ENCODE peak calls at places on chromosome 21, in six cellular contexts. B is choroid plexus epithelial cell, C is GM23338, Q is RWPE2, E is BJ, S is colonic mucosa. G is an unnamed sample.

GRCh38 chr21:39153373-39153772 is 29.9 kb downstream of the PSMG1 start:
- DNase-seq in Q (no peak), E (no peak), B (peak), C (peak), S (no peak), G (no peak)

GRCh38 chr21:43312011-43312410 is 114.9 kb downstream of the SIK1 start:
- DNase-seq in S (no peak), B (no peak), C (no peak), E (no peak), Q (no peak), G (no peak)

GRCh38 chr21:36149788-36150187 is 6.8 kb upstream of the DOP1B start:
- DNase-seq in E (no peak), S (no peak), C (no peak), B (no peak), Q (no peak), G (no peak)

GRCh38 chr21:36079010-36079649 is 9.3 kb downstream of the CBR1 start:
- DNase-seq in Q (no peak), C (no peak), B (peak), S (peak), E (no peak), G (no peak)

GRCh38 chr21:36879827-36880226 is 86.6 kb downstream of the HLCS start:
- DNase-seq in S (no peak), Q (no peak), C (no peak), B (no peak), E (no peak), G (no peak)

GRCh38 chr21:18443686-18444085 is 40.1 kb upstream of the TMPRSS15 start:
- DNase-seq in Q (no peak), S (no peak), C (no peak), B (no peak), E (no peak), G (no peak)

GRCh38 chr21:17612565-17613241 is at the start of gene BTG3:
- DNase-seq in Q (peak), S (peak), C (peak), E (no peak), B (peak), G (peak)

GRCh38 chr21:27885296-27885711 is 918.4 kb upstream of the ADAMTS5 start:
- DNase-seq in E (no peak), Q (no peak), B (no peak), C (no peak), S (no peak), G (no peak)

GRCh38 chr21:23452384-23453083 is 2154.7 kb downstream of the MRPL39 start:
- DNase-seq in E (no peak), S (no peak), Q (no peak), B (no peak), C (peak), G (no peak)

GRCh38 chr21:24395320-24395933 is 1211.9 kb downstream of the MRPL39 start:
- DNase-seq in C (no peak), E (no peak), Q (no peak), B (no peak), S (no peak), G (peak)

GRCh38 chr21:36917487-36918158 is 48.8 kb downstream of the HLCS start:
- DNase-seq in B (peak), Q (no peak), E (no peak), C (peak), S (no peak), G (peak)

GRCh38 chr21:39051561-39051949 is 131.7 kb downstream of the PSMG1 start:
- DNase-seq in E (peak), C (no peak), B (no peak), S (no peak), Q (no peak), G (no peak)

GRCh38 chr21:28336299-28336698 is 656.4 kb downstream of the LTN1 start:
- DNase-seq in C (peak), B (peak), S (no peak), E (peak), Q (no peak), G (peak)

GRCh38 chr21:38948377-38948776 is 142.6 kb downstream of the ETS2 start:
- DNase-seq in Q (no peak), B (no peak), S (no peak), C (no peak), E (no peak), G (no peak)

GRCh38 chr21:40204956-40205355 is 337.7 kb downstream of the PCP4 start:
- DNase-seq in S (no peak), B (no peak), E (no peak), Q (no peak), C (no peak), G (no peak)

GRCh38 chr21:17427831-17428483 is 84.9 kb upstream of the CXADR start:
- DNase-seq in S (no peak), B (no peak), Q (no peak), C (no peak), E (no peak), G (no peak)

GRCh38 chr21:37873655-37874054 is 42.6 kb downstream of the KCNJ6 start:
- DNase-seq in Q (no peak), C (peak), E (no peak), S (no peak), B (peak), G (no peak)

GRCh38 chr21:43269461-43269860 is 100.7 kb downstream of the CRYAA start:
- DNase-seq in Q (peak), B (no peak), C (peak), S (no peak), E (no peak), G (no peak)

GRCh38 chr21:20802631-20803260 is 195.5 kb upstream of the NCAM2 start:
- DNase-seq in Q (no peak), B (no peak), S (no peak), E (no peak), C (no peak), G (no peak)

GRCh38 chr21:34980423-34981115 is 68.5 kb downstream of the RUNX1 start:
- DNase-seq in Q (no peak), C (no peak), B (no peak), E (no peak), S (no peak), G (no peak)
- TF ChIP-seq CTCF in Q (no peak), C (no peak), B (no peak), E (no peak), S (no peak), G (no peak)

GRCh38 chr21:15976807-15977206 is 247.0 kb downstream of the USP25 start:
- DNase-seq in B (peak), S (no peak), Q (no peak), E (no peak), C (peak), G (no peak)
- TF ChIP-seq CTCF in B (peak), S (no peak), Q (peak), E (peak), C (peak), G (peak)

DNA sequence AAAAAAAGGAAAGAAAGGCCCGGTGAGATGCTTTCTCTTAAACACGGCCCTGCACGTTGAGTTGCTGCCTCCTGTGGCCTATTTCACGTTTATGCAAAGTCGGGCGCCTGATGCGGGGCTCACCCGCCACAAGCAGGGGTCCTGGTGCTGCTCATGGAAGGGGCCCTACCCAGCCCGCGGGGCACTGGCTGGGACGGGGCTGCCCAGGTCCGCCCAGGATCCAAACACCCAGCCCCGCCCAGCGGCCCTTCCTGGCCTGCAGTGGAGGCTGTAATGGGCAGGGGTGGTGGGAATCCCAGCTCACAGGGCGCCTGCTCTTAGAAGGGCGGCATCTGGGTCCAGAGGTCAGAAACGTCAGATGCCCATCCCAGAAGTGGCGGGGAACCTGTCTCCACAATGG is 1.6 kb downstream of the COL6A2 start:
- DNase-seq in C (peak), E (no peak), B (peak), Q (no peak), S (peak), G (no peak)
- TF ChIP-seq CTCF in C (no peak), E (peak), B (peak), Q (no peak), S (no peak), G (peak)

DNA sequence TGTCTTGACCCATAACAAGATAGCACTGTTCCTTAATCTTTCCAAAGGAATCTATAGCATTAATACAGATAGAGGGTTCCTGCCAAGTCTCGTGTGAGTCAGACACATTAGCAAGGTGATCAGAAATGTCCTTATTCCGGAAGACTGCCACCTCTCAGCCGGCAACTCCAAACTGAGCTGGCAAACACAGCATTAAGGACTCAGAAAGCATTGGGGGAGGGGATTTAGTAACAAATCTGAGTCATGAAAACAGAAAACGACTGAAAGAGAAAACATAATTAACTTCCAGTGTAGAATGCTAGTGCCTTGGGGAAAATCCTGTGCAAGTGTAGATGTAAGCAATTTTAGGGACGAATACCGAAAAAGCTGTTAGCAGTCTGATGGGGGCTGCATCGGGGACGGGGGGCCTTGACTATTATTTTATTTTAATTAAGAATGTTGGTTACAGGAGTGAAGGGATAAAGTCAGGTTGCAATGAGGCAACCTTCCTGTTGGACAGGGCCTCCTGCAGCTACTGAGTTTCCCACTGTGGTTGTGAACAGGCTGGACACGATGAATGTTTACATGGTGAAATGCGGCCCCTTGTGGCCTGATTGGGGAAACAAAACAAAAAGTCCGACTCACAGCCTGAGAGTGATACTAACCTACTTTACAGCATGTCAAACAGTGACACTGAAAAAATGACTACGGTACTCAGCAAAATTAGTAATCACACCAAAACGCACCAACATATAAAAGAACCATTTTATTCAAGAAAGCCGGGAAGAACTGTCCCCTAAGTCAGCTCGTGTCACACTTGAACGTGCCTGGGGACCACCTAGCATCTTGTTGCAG is 20.7 kb downstream of the MIS18A start:
- DNase-seq in C (peak), B (peak), Q (no peak), S (peak), E (no peak), G (peak)
- TF ChIP-seq CTCF in C (peak), B (peak), Q (peak), S (peak), E (peak), G (peak)

GRCh38 chr21:41955516-41955915 is 1.7 kb upstream of the C2CD2 start:
- DNase-seq in S (no peak), Q (no peak), E (no peak), B (no peak), C (no peak), G (no peak)

GRCh38 chr21:41958886-41959563 is 5.2 kb upstream of the C2CD2 start:
- DNase-seq in C (no peak), S (no peak), Q (peak), B (no peak), E (no peak), G (no peak)

GRCh38 chr21:41960386-41960785 is 6.6 kb upstream of the C2CD2 start:
- DNase-seq in B (no peak), E (no peak), Q (no peak), C (no peak), S (no peak), G (no peak)

GRCh38 chr21:41956926-41957729 is 3.3 kb upstream of the C2CD2 start:
- DNase-seq in E (peak), C (no peak), B (peak), Q (no peak), S (no peak), G (peak)

GRCh38 chr21:41957991-41958766 is 4.4 kb upstream of the C2CD2 start:
- DNase-seq in C (peak), Q (no peak), B (peak), S (peak), E (peak), G (peak)
- TF ChIP-seq CTCF in C (no peak), Q (peak), B (peak), S (no peak), E (peak), G (peak)

DNA sequence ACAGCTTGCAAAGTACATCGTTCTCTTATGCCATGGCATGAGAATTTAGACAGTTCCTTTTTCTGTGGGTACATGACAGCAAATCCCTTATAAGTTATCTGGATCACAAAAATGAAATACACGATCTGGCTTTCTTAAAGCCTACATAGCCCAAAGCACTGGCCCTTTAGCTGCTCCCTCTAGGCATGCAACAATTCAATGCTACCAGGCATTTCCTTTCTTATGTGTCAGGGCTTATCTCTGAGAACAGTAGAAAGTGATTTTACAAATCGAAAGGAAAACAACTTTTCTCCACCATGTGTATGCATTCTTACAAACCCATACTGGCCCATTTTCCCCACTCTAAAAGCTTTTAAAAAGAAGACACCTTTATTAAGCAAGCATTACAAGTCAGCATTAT is 139.7 kb downstream of the GRIK1 start:
- DNase-seq in Q (no peak), E (no peak), C (peak), S (no peak), B (peak), G (no peak)
- TF ChIP-seq CTCF in Q (no peak), E (no peak), C (no peak), S (no peak), B (no peak), G (no peak)

GRCh38 chr21:46125846-46126301 is 28.0 kb downstream of the COL6A2 start:
- DNase-seq in S (no peak), B (no peak), Q (peak), E (no peak), C (no peak), G (no peak)
- TF ChIP-seq CTCF in S (no peak), B (no peak), Q (no peak), E (no peak), C (no peak), G (no peak)

DNA sequence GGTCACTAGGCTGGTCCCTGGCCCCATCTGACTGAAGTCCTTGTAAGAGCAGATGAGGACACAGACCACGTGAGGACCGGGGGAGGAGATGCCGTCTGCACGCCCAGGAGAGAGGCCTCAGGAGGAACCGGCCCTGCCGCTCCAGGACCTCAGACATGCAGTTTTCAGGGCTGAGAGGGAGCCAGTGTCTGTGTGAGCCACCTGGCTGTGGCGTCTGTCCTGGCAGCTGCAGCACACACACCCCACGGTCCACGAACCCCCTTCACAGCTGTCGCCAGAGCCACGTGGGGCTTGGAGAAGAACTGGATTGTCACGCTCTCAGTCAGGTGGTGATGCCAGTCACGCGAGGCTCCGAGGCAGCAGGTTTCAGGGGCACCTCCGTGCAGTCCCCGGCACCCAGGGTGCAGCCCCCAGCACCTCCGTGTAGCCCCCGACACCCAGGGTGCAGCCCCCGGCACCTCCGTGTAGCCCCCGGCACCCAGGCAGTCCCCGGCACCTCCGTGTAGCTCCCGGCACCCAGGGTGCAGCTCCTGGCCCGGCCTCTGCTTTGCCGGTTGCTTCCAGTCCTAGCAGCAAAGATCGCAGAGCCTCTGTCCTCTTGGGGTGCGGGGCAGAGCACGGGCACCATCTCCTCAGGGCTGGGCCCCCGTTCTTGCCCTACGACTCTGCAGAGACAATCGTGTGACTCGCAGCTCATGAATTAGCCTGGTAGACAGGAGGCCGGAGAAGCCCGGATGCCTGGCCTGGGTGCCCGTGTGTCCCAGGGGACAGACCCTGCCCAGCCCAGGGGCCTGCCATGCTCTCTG is 19.0 kb upstream of the SUMO3 start:
- DNase-seq in C (no peak), Q (no peak), B (peak), S (no peak), E (no peak), G (no peak)
- TF ChIP-seq CTCF in C (no peak), Q (no peak), B (peak), S (no peak), E (no peak), G (no peak)

GRCh38 chr21:26845750-26846035 is 484 bp upstream of the ADAMTS1 start:
- DNase-seq in E (no peak), B (peak), Q (no peak), S (no peak), C (no peak), G (no peak)

GRCh38 chr21:26844258-26845065 is 747 bp downstream of the ADAMTS1 start:
- DNase-seq in C (peak), B (peak), E (no peak), S (peak), Q (no peak), G (peak)

GRCh38 chr21:26846036-26846931 is 1.1 kb upstream of the ADAMTS1 start:
- DNase-seq in C (peak), E (no peak), B (peak), S (peak), Q (no peak), G (peak)

GRCh38 chr21:26843912-26844257 is 1.3 kb downstream of the ADAMTS1 start:
- DNase-seq in Q (no peak), E (no peak), S (no peak), B (peak), C (peak), G (peak)

GRCh38 chr21:26845066-26845749 is at the start of gene ADAMTS1:
- DNase-seq in C (peak), S (peak), Q (peak), B (peak), E (no peak), G (peak)
- TF ChIP-seq CTCF in C (no peak), S (no peak), Q (peak), B (peak), E (peak), G (peak)

G was measured in astrocyte of the spinal cord.